ENCODE peak calls at places on chromosomes 2 and 18, in four cellular contexts. V is HL-60; Y is ACHN; W is stimulated activated naive B cell treated with anti-CD40 and anti-IgM and Interleukin-4, amounts not matched to agents 10 μg/mL and 1 μg/mL and 100 μg/mL, for 72 hours. L is an unnamed sample.

GRCh38 chr2:193461431-193461946 is 1266.8 kb upstream of the TMEFF2 start:
- DNase-seq in V (no peak), Y (no peak), W (no peak), L (no peak)

GRCh38 chr2:152615177-152615576 is 102.1 kb downstream of the PRPF40A start:
- DNase-seq in W (no peak), V (no peak), Y (no peak), L (no peak)

GRCh38 chr2:23545391-23545790 is 160.4 kb downstream of the KLHL29 start:
- DNase-seq in W (no peak), Y (peak; percentile 42), V (peak; percentile 45), L (no peak)

GRCh38 chr2:164213916-164214315 is 407.4 kb downstream of the GRB14 start:
- DNase-seq in W (no peak), Y (no peak), V (no peak), L (no peak)

GRCh38 chr2:148643421-148643820 is 1.1 kb upstream of the EPC2 start:
- DNase-seq in Y (no peak), W (no peak), V (no peak), L (no peak)

GRCh38 chr2:86477349-86477748 is 36.2 kb downstream of the KDM3A start:
- DNase-seq in Y (no peak), V (no peak), W (no peak), L (no peak)

GRCh38 chr2:99648115-99648850 is 158.5 kb upstream of the REV1 start:
- DNase-seq in V (no peak), Y (no peak), W (no peak), L (no peak)

GRCh38 chr18:11981633-11982366 is 493 bp downstream of the IMPA2 start:
- DNase-seq in V (peak; percentile 46), Y (peak; percentile 37), W (peak; percentile 7), L (no peak)

GRCh38 chr2:184611221-184612085 is 13.1 kb downstream of the ZNF804A start:
- DNase-seq in W (no peak), Y (peak; percentile 52), V (no peak), L (no peak)

GRCh38 chr2:120759543-120760331 is 24.1 kb downstream of the GLI2 start:
- DNase-seq in V (no peak), W (no peak), Y (no peak), L (no peak)

GRCh38 chr2:64727013-64727767 is 73.5 kb upstream of the SERTAD2 start:
- DNase-seq in W (no peak), Y (no peak), V (no peak), L (peak; percentile 10)

GRCh38 chr2:24881158-24881557 is 38.9 kb downstream of the ADCY3 start:
- DNase-seq in W (no peak), Y (no peak), V (no peak), L (no peak)

GRCh38 chr2:151097930-151098329 is 163.7 kb downstream of the RBM43 start:
- DNase-seq in W (no peak), V (no peak), Y (no peak), L (no peak)

GRCh38 chr18:56789004-56789888 is 138.1 kb downstream of the WDR7 start:
- DNase-seq in V (no peak), W (peak; percentile 1), Y (peak; percentile 21), L (no peak)

GRCh38 chr2:183070942-183071844 is 7.4 kb upstream of the DUSP19 start:
- DNase-seq in V (no peak), W (no peak), Y (no peak), L (no peak)

GRCh38 chr2:200871151-200871550 is 6.7 kb upstream of the CLK1 start:
- DNase-seq in Y (no peak), V (no peak), W (no peak), L (no peak)

GRCh38 chr2:226909131-226909530 is 73.3 kb downstream of the RHBDD1 start:
- DNase-seq in Y (no peak), V (no peak), W (no peak), L (no peak)

GRCh38 chr18:36511791-36512352 is 214.4 kb downstream of the FHOD3 start:
- DNase-seq in W (no peak), V (no peak), Y (no peak), L (no peak)

GRCh38 chr2:46490521-46491141 is 11.3 kb downstream of the TMEM247 start:
- DNase-seq in V (no peak), Y (no peak), W (peak; percentile 18), L (no peak)

GRCh38 chr2:234495801-234496441 is 960 bp downstream of the ARL4C start:
- DNase-seq in Y (no peak), V (no peak), W (peak; percentile 33), L (no peak)

GRCh38 chr2:129892360-129892759 is 87.1 kb upstream of the RAB6C start:
- DNase-seq in V (no peak), Y (no peak), W (no peak), L (no peak)

GRCh38 chr2:217370391-217370790 is 510.5 kb upstream of the TNP1 start:
- DNase-seq in W (no peak), V (no peak), Y (no peak), L (no peak)

GRCh38 chr2:205807229-205807628 is 124.9 kb downstream of the NRP2 start:
- DNase-seq in Y (no peak), V (no peak), W (no peak), L (no peak)

GRCh38 chr2:182920631-182921056 is 54.2 kb upstream of the FRZB start:
- DNase-seq in V (no peak), Y (no peak), W (no peak), L (no peak)

GRCh38 chr2:232592687-232593407 is 40.6 kb upstream of the EFHD1 start:
- DNase-seq in V (no peak), W (no peak), Y (peak; percentile 84), L (no peak)

GRCh38 chr2:113175101-113175628 is 1.4 kb downstream of the PSD4 start:
- DNase-seq in V (no peak), W (peak; percentile 73), Y (no peak), L (no peak)

GRCh38 chr2:216634317-216635148 is 1.3 kb downstream of the IGFBP2 start:
- DNase-seq in W (no peak), V (no peak), Y (no peak), L (peak; percentile 33)

GRCh38 chr18:66735933-66736332 is 132.0 kb upstream of the CDH19 start:
- DNase-seq in V (no peak), W (no peak), Y (no peak), L (no peak)

GRCh38 chr2:238613610-238614009 is 186.9 kb downstream of the ASB1 start:
- DNase-seq in V (no peak), W (no peak), Y (no peak), L (no peak)

GRCh38 chr2:86562891-86563649 is at the start of gene CHMP3:
- DNase-seq in V (peak; percentile 87), Y (peak; percentile 98), W (peak; percentile 99), L (peak; percentile 87)

GRCh38 chr18:34866310-34866709 is 156.2 kb downstream of the DTNA start:
- DNase-seq in Y (no peak), V (no peak), W (no peak), L (no peak)

GRCh38 chr2:211512746-211513145 is 956.3 kb downstream of the CPS1 start:
- DNase-seq in W (no peak), Y (peak; percentile 43), V (no peak), L (no peak)